ENCODE peak calls at places on chromosomes 3 and 15, in nine cellular contexts. C, Y, B, Z, G, Q, X, D and W are unnamed samples.

GRCh38 chr3:159583662-159584061 is 405.0 kb upstream of the IL12A start:
- DNase-seq in C (no peak), Y (no peak), B (no peak), Z (no peak), G (no peak), Q (no peak), X (no peak), D (no peak), W (no peak)

GRCh38 chr3:139303216-139303615 is 40.6 kb upstream of the MRPS22 start:
- DNase-seq in C (no peak), Y (no peak), B (no peak), Z (no peak), G (no peak), Q (no peak), X (no peak), D (no peak), W (no peak)

GRCh38 chr3:71210257-71211002 is 373.1 kb downstream of the FOXP1 start:
- DNase-seq in C (no peak), Y (no peak), B (peak), Z (no peak), G (peak), Q (no peak), X (no peak), D (no peak), W (no peak)

GRCh38 chr3:159761377-159761776 is 227.3 kb upstream of the IL12A start:
- DNase-seq in C (no peak), Y (peak), B (no peak), Z (peak), G (no peak), Q (no peak), X (no peak), D (no peak), W (no peak)

GRCh38 chr3:10839167-10839566 is 23.1 kb downstream of the SLC6A11 start:
- DNase-seq in C (no peak), Y (no peak), B (no peak), Z (no peak), G (no peak), Q (no peak), X (no peak), D (no peak), W (no peak)

GRCh38 chr15:50993598-50993997 is 85.1 kb downstream of the AP4E1 start:
- DNase-seq in C (no peak), Y (no peak), B (no peak), Z (no peak), G (no peak), Q (peak), X (no peak), D (no peak), W (no peak)

GRCh38 chr15:29098652-29099051 is 171.0 kb downstream of the NSMCE3 start:
- DNase-seq in C (no peak), Y (no peak), B (no peak), Z (no peak), G (no peak), Q (no peak), X (no peak), D (peak), W (no peak)

GRCh38 chr3:190533511-190534282 is 19.8 kb downstream of the IL1RAP start:
- DNase-seq in C (peak), Y (peak), B (peak), Z (peak), G (no peak), Q (peak), X (no peak), D (peak), W (peak)

GRCh38 chr3:37703633-37704032 is 158.0 kb upstream of the CTDSPL start:
- DNase-seq in C (no peak), Y (peak), B (peak), Z (no peak), G (no peak), Q (peak), X (no peak), D (no peak), W (no peak)

GRCh38 chr15:40266828-40267304 is 16.0 kb downstream of the ANKRD63 start:
- DNase-seq in C (peak), Y (peak), B (peak), Z (no peak), G (no peak), Q (peak), X (peak), D (no peak), W (peak)

GRCh38 chr15:20645956-20646355 is 104.4 kb upstream of the GOLGA6L6 start:
- DNase-seq in C (no peak), Y (no peak), B (no peak), Z (no peak), G (peak), Q (no peak), X (no peak), D (no peak), W (peak)

GRCh38 chr3:187738400-187739124 is 6.7 kb downstream of the BCL6 start:
- DNase-seq in C (peak), Y (peak), B (no peak), Z (peak), G (peak), Q (peak), X (peak), D (peak), W (peak)

GRCh38 chr3:16309558-16309957 is 44.5 kb downstream of the OXNAD1 start:
- DNase-seq in C (no peak), Y (peak), B (no peak), Z (peak), G (no peak), Q (peak), X (no peak), D (no peak), W (no peak)

GRCh38 chr3:12135029-12135634 is 23.6 kb downstream of the TIMP4 start:
- DNase-seq in C (no peak), Y (peak), B (no peak), Z (peak), G (no peak), Q (peak), X (peak), D (peak), W (peak)

GRCh38 chr3:196268270-196269163 is 19.0 kb downstream of the PCYT1A start:
- DNase-seq in C (no peak), Y (no peak), B (no peak), Z (peak), G (no peak), Q (no peak), X (peak), D (no peak), W (peak)